ENCODE peak calls at places on chromosomes 7 and 10, in eight cellular contexts. W, A, N, G, X, D, L and P are unnamed samples.

GRCh38 chr7:37285701-37286475 is 162.8 kb downstream of the ELMO1 start:
- DNase-seq in W (no peak), A (no peak), N (no peak), G (no peak), X (no peak), D (no peak), L (no peak), P (no peak)

GRCh38 chr7:38222481-38223096 is 44.5 kb downstream of the STARD3NL start:
- DNase-seq in W (peak; percentile 35), A (peak; percentile 40), N (peak; percentile 54), G (peak; percentile 50), X (no peak), D (no peak), L (no peak), P (no peak)

GRCh38 chr7:28684729-28685211 is 272.5 kb downstream of the CREB5 start:
- DNase-seq in W (no peak), A (no peak), N (no peak), G (no peak), X (no peak), D (no peak), L (no peak), P (no peak)

GRCh38 chr7:18437086-18437485 is 58.5 kb upstream of the HDAC9 start:
- DNase-seq in W (no peak), A (no peak), N (no peak), G (no peak), X (no peak), D (no peak), L (no peak), P (no peak)

GRCh38 chr7:21215307-21215706 is 212.6 kb upstream of the SP4 start:
- DNase-seq in W (no peak), A (no peak), N (no peak), G (no peak), X (no peak), D (no peak), L (no peak), P (no peak)

GRCh38 chr7:156119771-156120170 is 307.5 kb upstream of the SHH start:
- DNase-seq in W (no peak), A (no peak), N (no peak), G (no peak), X (no peak), D (no peak), L (no peak), P (no peak)

GRCh38 chr10:33521062-33521461 is 186.6 kb upstream of the NRP1 start:
- DNase-seq in W (no peak), A (no peak), N (no peak), G (no peak), X (no peak), D (no peak), L (no peak), P (no peak)

GRCh38 chr7:117548035-117548434 is 68.2 kb downstream of the CFTR start:
- DNase-seq in W (no peak), A (no peak), N (no peak), G (no peak), X (no peak), D (no peak), L (no peak), P (no peak)

GRCh38 chr10:118497227-118497626 is 98.2 kb downstream of the PRLHR start:
- DNase-seq in W (no peak), A (no peak), N (no peak), G (no peak), X (no peak), D (no peak), L (no peak), P (no peak)

GRCh38 chr10:119502214-119502613 is 40.3 kb downstream of the RGS10 start:
- DNase-seq in W (no peak), A (no peak), N (no peak), G (no peak), X (no peak), D (peak; percentile 88), L (no peak), P (no peak)

GRCh38 chr7:44400033-44400511 is 74.7 kb upstream of the CAMK2B start:
- DNase-seq in W (no peak), A (no peak), N (no peak), G (no peak), X (no peak), D (no peak), L (no peak), P (no peak)

GRCh38 chr7:2438775-2439174 is 35.4 kb downstream of the CHST12 start:
- DNase-seq in W (no peak), A (no peak), N (no peak), G (no peak), X (no peak), D (no peak), L (no peak), P (no peak)

GRCh38 chr10:131778385-131778784 is 122.4 kb upstream of the PPP2R2D start:
- DNase-seq in W (no peak), A (no peak), N (no peak), G (no peak), X (no peak), D (no peak), L (no peak), P (no peak)
- H3K9me3 ChIP-seq in W (peaks cover 18% of the 10 kb centered on the region), A (no peaks in the 10 kb centered on the region), N (no peaks in the 10 kb centered on the region), G (no peaks in the 10 kb centered on the region), X (peaks cover 19% of the 10 kb centered on the region), D (peaks cover 26% of the 10 kb centered on the region), L (no peaks in the 10 kb centered on the region), P (peaks cover 6% of the 10 kb centered on the region)

DNA sequence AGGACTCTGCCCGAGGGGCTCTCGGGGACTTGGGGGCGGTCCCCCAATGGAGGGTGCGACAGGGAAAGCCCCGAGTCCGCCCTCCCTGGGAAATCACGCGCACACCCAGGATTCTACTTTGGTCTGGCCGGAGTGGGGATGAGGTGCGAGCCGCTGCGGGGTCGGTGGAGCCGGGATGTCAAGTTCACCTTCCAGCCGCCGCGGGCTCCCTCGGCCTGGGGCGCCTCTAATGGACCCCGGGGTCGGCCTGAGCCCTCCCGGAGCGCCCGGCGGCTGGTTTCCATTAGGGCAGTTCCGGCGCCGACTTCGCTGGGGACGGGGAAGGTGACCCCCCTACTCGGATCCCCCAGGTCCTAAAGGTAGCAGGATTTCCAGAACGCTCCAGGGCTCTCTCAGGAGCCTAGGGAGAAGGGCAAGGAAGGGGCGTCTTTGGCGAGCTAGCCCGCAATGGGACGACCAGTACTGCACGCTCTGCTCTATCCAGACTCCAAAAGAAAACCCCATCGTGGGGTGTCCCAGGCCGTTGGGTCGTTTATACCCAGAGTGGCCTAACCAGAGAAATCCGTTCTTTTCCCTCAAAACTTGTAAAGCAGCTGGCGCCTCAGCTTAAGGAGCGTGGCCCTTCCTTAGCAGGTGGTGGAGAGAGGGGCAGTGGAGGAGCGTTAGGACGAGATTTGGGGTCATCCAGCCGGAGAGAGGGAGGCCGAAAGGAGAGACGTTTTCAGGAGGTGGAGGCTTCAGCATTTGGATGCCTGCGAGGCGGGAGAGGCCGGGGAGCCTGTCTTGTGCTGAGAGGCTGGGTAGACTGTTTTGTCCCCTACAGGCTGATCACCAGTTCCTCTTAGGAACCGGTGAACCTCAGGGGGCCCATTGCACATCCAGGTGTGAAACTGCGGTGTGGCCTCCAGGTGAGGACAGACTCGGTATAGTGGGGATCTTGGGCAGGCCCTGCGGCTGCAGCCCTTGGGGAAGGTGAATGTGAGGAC is 860 bp upstream of the WDR86 start:
- DNase-seq in W (peak; percentile 51), A (no peak), N (no peak), G (peak; percentile 93), X (no peak), D (no peak), L (no peak), P (no peak)
- H3K27me3 ChIP-seq in W (no peaks in the 10 kb centered on the region), A (peaks cover 4% of the 10 kb centered on the region), N (peaks cover 4% of the 10 kb centered on the region), G (peaks cover 61% of the 10 kb centered on the region), X (peaks cover 12% of the 10 kb centered on the region), D (peaks cover 23% of the 10 kb centered on the region), L (peaks cover 87% of the 10 kb centered on the region), P (peaks cover 12% of the 10 kb centered on the region)

GRCh38 chr10:107739951-107740350 is 575.4 kb upstream of the SORCS1 start:
- DNase-seq in W (no peak), A (no peak), N (no peak), G (no peak), X (no peak), D (no peak), L (no peak), P (no peak)
- H3K9me3 ChIP-seq in W (no peaks in the 10 kb centered on the region), A (no peaks in the 10 kb centered on the region), N (no peaks in the 10 kb centered on the region), G (no peaks in the 10 kb centered on the region), X (peaks cover 6% of the 10 kb centered on the region), D (no peaks in the 10 kb centered on the region), L (no peaks in the 10 kb centered on the region), P (no peaks in the 10 kb centered on the region)

DNA sequence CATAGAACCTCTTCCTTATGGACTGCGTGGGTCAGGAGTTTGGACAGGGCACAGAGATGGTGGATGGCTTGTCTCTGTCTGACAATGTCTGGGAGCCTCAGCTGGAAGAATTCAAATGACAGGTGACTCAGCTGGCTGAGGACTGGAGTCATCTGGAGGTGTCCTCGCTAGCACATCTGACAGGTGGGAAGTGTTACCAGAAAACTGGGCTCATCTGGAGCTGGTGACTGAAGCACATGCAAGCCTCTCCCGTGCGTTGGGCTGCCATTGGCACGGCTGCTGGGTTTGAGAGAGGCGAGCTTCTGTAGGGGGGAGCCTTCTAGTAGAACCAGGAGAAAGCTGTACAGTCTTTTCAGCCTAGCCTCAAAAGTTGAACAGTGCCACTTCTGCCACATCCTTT is 71.0 kb downstream of the CELF2 start:
- DNase-seq in W (no peak), A (no peak), N (no peak), G (no peak), X (no peak), D (no peak), L (no peak), P (no peak)
- H3K27me3 ChIP-seq in W (no peaks in the 10 kb centered on the region), A (no peaks in the 10 kb centered on the region), N (peaks cover 9% of the 10 kb centered on the region), G (no peaks in the 10 kb centered on the region), X (no peaks in the 10 kb centered on the region), D (no peaks in the 10 kb centered on the region), L (no peaks in the 10 kb centered on the region), P (no peaks in the 10 kb centered on the region)

DNA sequence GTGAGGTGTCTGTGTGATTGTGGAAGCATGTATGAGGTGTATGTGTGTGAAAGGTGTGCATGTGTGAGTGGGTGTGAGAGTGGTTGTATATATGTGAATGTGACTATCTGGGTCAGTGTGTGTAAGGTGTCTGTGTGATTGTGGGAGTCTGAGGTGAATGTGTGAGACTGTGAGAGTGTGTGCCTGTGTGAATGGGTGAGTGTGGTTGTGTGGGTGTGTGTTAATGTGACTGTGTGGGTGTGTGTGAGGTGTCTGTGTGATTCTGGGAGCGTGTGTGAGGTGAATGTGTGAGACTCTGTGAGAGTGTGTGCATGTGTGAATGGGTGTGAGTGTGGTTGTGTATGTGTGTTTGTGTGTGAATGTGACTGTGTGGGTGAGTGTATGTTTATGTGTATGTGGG is 385.1 kb downstream of the TCERG1L start:
- DNase-seq in W (no peak), A (no peak), N (no peak), G (no peak), X (no peak), D (no peak), L (no peak), P (no peak)
- H3K9me3 ChIP-seq in W (no peaks in the 10 kb centered on the region), A (no peaks in the 10 kb centered on the region), N (no peaks in the 10 kb centered on the region), G (no peaks in the 10 kb centered on the region), X (no peaks in the 10 kb centered on the region), D (no peaks in the 10 kb centered on the region), L (no peaks in the 10 kb centered on the region), P (no peaks in the 10 kb centered on the region)